ENCODE peak calls at places on chromosomes 3 and 15, in nine cellular contexts. Q is GM23338, I is A549, P is GM12878, S is HL-60, O is SK-N-SH, R is HepG2, C is HCT116, L is K562. Y is an unnamed sample.

GRCh38 chr3:124814620-124815421 is 72.3 kb downstream of the ITGB5 start:
- DNase-seq in Q (no peak), I (peak; percentile 74), P (no peak), S (no peak), O (no peak), R (peak; percentile 71), C (no peak), L (no peak), Y (no peak)

GRCh38 chr15:92647467-92648163 is 8.0 kb downstream of the FAM174B start:
- DNase-seq in Q (peak; percentile 94), I (no peak), P (no peak), S (no peak), O (no peak), R (no peak), C (no peak), L (no peak), Y (no peak)

GRCh38 chr3:66350601-66351000 is 129.8 kb downstream of the SLC25A26 start:
- DNase-seq in Q (no peak), I (no peak), P (no peak), S (no peak), O (no peak), R (no peak), C (no peak), L (no peak), Y (no peak)

GRCh38 chr3:80993241-80993945 is 768.1 kb downstream of the GBE1 start:
- DNase-seq in Q (no peak), I (no peak), P (peak; percentile 8), S (no peak), O (no peak), R (no peak), C (no peak), L (no peak), Y (no peak)

GRCh38 chr3:71104090-71104489 is 479.4 kb downstream of the FOXP1 start:
- DNase-seq in Q (no peak), I (peak; percentile 27), P (no peak), S (no peak), O (no peak), R (no peak), C (no peak), L (no peak), Y (no peak)

GRCh38 chr15:81278306-81279029 is 45.5 kb downstream of the STARD5 start:
- DNase-seq in Q (no peak), I (no peak), P (no peak), S (no peak), O (no peak), R (no peak), C (no peak), L (no peak), Y (no peak)

GRCh38 chr3:175374705-175375104 is 515.6 kb downstream of the NAALADL2 start:
- DNase-seq in Q (no peak), I (no peak), P (no peak), S (no peak), O (no peak), R (no peak), C (no peak), L (no peak), Y (no peak)

GRCh38 chr3:11364181-11364580 is 92.0 kb downstream of the ATG7 start:
- DNase-seq in Q (no peak), I (no peak), P (no peak), S (no peak), O (no peak), R (no peak), C (no peak), L (no peak), Y (no peak)

GRCh38 chr3:110243081-110243480 is 828.5 kb upstream of the NECTIN3 start:
- DNase-seq in Q (no peak), I (no peak), P (no peak), S (no peak), O (no peak), R (no peak), C (no peak), L (no peak), Y (no peak)

GRCh38 chr15:84891339-84891738 is 6.9 kb downstream of the SLC28A1 start:
- DNase-seq in Q (no peak), I (no peak), P (no peak), S (no peak), O (no peak), R (no peak), C (no peak), L (no peak), Y (no peak)

GRCh38 chr15:68608206-68608843 is 29.5 kb downstream of the CORO2B start:
- DNase-seq in Q (peak; percentile 62), I (no peak), P (no peak), S (no peak), O (no peak), R (no peak), C (no peak), L (no peak), Y (no peak)

GRCh38 chr3:94101860-94102259 is 39.0 kb downstream of the NSUN3 start:
- DNase-seq in Q (peak; percentile 35), I (peak; percentile 18), P (no peak), S (no peak), O (no peak), R (no peak), C (peak; percentile 3), L (no peak), Y (peak; percentile 2)

DNA sequence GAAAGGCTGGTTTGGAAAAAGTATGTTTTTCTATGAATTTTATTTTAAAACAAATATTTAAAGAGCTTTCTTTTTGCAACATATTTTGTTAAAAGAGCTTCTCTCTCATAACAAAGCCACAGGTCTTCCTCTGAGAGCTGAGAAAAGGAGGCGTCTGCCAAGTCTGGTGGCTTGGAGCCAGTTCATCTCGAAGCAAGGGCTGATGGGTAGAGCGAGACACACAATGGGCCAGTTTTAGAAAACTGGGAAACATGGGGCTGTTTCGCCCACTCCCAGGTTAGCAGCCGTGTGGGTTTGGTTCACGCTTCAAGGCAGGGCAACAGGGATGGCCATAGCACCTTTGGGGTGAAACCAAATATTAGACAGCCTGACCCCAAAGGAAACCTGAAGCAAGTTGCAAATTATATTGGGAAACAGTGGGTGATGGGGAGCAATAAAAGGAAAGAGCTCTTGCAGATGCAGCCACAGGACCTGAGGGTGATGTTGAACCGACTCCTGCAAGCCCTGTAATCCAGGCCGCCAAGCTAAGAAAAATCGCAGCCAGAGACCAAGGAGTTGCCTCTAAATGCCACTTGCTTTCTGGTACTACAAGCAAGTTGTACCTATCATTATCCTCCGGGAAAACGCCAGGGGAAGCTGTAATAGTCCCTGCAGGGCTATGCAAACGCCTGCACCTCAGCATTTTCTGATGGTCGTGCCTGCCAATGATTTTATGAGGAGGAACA is 88.4 kb upstream of the GALNT15 start:
- DNase-seq in Q (peak; percentile 4), I (no peak), P (no peak), S (no peak), O (no peak), R (no peak), C (no peak), L (no peak), Y (no peak)
- TF ChIP-seq REST in Q (no peak), I (no peak), P (no peak), S (no peak), O (no peak), R (no peak), C (no peak), L (no peak), Y (no peak)

DNA sequence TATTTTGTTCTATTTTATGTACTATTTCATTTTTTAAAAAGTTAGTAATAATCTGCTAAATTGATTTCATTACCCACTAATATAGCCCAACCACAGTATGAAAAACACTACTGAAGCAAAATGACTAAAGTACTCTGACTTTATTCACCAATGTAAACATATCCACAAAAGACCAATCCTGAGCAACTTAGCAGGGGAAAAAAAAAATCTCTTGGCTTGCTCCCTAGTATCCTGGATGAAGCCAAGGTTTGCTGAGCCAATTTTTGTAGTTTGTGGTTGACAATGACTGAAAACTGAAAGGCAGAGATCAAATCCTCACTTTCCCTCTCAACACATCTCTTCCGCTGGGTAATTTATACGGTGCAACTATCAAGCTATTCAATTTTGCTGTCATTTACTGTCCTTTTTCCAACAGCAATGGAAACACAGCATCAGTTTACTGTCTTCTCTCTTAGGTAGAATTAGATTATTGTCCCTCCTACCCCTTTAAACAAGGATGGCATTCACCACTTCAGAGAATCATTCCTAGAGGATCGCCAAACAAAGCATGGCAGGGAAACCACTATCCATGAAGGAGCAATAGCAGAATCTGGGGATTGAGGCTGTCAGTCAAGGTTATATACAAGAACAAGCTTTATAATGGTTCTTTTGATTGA is 149.7 kb downstream of the THRB start:
- DNase-seq in Q (no peak), I (no peak), P (no peak), S (no peak), O (no peak), R (no peak), C (no peak), L (no peak), Y (no peak)
- TF ChIP-seq REST in Q (no peak), I (no peak), P (no peak), S (no peak), O (no peak), R (no peak), C (no peak), L (no peak), Y (no peak)

DNA sequence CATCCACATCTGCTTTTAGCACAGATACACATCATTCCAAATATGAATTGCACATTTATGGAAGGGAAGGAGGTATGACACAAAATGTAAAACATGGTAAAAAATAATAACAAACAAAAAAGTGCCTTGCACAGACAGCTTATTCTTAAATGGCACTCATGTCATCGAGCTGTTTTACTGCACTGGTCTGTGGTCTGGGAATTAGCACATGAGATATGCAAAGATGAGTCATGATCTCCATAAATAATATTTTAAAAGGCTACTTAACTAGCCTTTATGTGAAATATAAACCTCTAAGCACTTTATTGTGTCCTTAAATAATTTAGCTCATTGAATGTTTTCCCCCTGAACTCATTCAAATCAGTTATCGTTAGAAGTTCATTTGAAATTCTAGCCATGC is 142.2 kb upstream of the ZNF385D start:
- DNase-seq in Q (no peak), I (no peak), P (no peak), S (no peak), O (no peak), R (no peak), C (no peak), L (no peak), Y (no peak)
- TF ChIP-seq REST in Q (no peak), I (no peak), P (no peak), S (no peak), O (no peak), R (no peak), C (no peak), L (no peak), Y (no peak)

GRCh38 chr3:58386966-58387365 is 46.7 kb downstream of the PDHB start:
- DNase-seq in Q (peak; percentile 30), I (no peak), P (no peak), S (no peak), O (no peak), R (no peak), C (no peak), L (no peak), Y (no peak)
- TF ChIP-seq REST in Q (no peak), I (no peak), P (no peak), S (no peak), O (no peak), R (no peak), C (no peak), L (no peak), Y (no peak)

DNA sequence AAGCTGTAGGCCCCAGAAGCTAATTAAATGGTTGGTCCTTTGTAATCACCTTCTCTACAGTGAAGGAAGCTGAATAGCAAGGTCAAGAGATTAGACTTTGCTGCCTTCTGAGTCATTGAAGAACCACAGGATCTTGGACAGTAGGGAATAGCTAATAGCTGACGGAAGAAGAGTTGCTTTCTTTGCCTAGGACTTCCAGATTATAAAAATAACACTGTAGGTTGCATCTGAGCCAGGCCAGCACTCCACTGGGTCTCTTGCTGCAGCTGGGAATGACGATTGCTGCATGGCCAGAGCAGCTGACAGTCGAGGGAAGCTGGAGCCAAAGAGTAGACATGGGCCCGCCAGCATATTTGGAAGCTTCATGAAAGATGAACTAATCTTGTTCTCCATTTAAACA is 81.5 kb upstream of the KCNMB2 start:
- DNase-seq in Q (no peak), I (no peak), P (no peak), S (no peak), O (no peak), R (no peak), C (no peak), L (no peak), Y (no peak)
- TF ChIP-seq REST in Q (no peak), I (no peak), P (no peak), S (no peak), O (no peak), R (no peak), C (no peak), L (no peak), Y (no peak)

Y was measured in Panc1.